ENCODE peak calls at places on chromosome 11, in four cellular contexts. A is lung, C is NCI-H1417, L is GM23248. N is an unnamed sample.
A peak's percentile ranks its signal among the peaks of the same experiment; 100 is the strongest.

GRCh38 chr11:46696212-46696558 is 4.2 kb downstream of the ARHGAP1 start:
- DNase-seq in A (no peak), C (no peak), L (no peak), N (no peak)

GRCh38 chr11:77602385-77603105 is 12.8 kb downstream of the AQP11 start:
- DNase-seq in A (no peak), C (no peak), L (peak; percentile 89), N (no peak)

GRCh38 chr11:33735426-33736147 is 636 bp downstream of the CD59 start:
- DNase-seq in A (peak; percentile 44), C (peak; percentile 57), L (peak; percentile 64), N (peak; percentile 56)

GRCh38 chr11:114821626-114822025 is 143.3 kb downstream of the NXPE2 start:
- DNase-seq in A (no peak), C (peak; percentile 38), L (peak; percentile 28), N (no peak)

GRCh38 chr11:95404370-95404769 is 173.4 kb upstream of the SESN3 start:
- DNase-seq in A (no peak), C (no peak), L (no peak), N (no peak)

GRCh38 chr11:58390551-58391063 is 16.1 kb downstream of the OR5B3 start:
- DNase-seq in A (no peak), C (no peak), L (no peak), N (no peak)

GRCh38 chr11:72807021-72807693 is 7.1 kb upstream of the ATG16L2 start:
- DNase-seq in A (no peak), C (no peak), L (no peak), N (no peak)

GRCh38 chr11:77083553-77084245 is 16.9 kb downstream of the CAPN5 start:
- DNase-seq in A (no peak), C (no peak), L (no peak), N (no peak)

GRCh38 chr11:104968365-104968855 is at the start of gene CASP4:
- DNase-seq in A (peak; percentile 45), C (peak; percentile 67), L (peak; percentile 81), N (no peak)

GRCh38 chr11:8813658-8814057 is 97.3 kb upstream of the AKIP1 start:
- DNase-seq in A (peak; percentile 84), C (peak; percentile 45), L (peak; percentile 90), N (peak; percentile 70)

GRCh38 chr11:3995949-3996554 is 98.5 kb upstream of the RRM1 start:
- DNase-seq in A (no peak), C (no peak), L (peak; percentile 81), N (no peak)

GRCh38 chr11:112558691-112559090 is 298.0 kb upstream of the PLET1 start:
- DNase-seq in A (no peak), C (no peak), L (no peak), N (no peak)

GRCh38 chr11:120603071-120603470 is 91.5 kb downstream of the GRIK4 start:
- DNase-seq in A (no peak), C (no peak), L (no peak), N (no peak)

GRCh38 chr11:933002-933820 is 7.5 kb downstream of the AP2A2 start:
- DNase-seq in A (no peak), C (no peak), L (peak; percentile 35), N (no peak)

GRCh38 chr11:117928818-117929567 is at the start of gene TMPRSS13:
- DNase-seq in A (peak; percentile 75), C (peak; percentile 16), L (no peak), N (no peak)

GRCh38 chr11:75673977-75674582 is 5.2 kb upstream of the MAP6 start:
- DNase-seq in A (no peak), C (no peak), L (peak; percentile 53), N (no peak)

GRCh38 chr11:44065851-44066731 is at the start of gene ACCS:
- DNase-seq in A (peak; percentile 93), C (peak; percentile 91), L (peak; percentile 97), N (peak; percentile 84)

GRCh38 chr11:84564180-84564866 is 1062.8 kb downstream of the DLG2 start:
- DNase-seq in A (no peak), C (peak; percentile 11), L (peak; percentile 65), N (no peak)

GRCh38 chr11:27806122-27806521 is 105.9 kb upstream of the BDNF start:
- DNase-seq in A (no peak), C (no peak), L (no peak), N (no peak)

GRCh38 chr11:65894034-65894591 is 3.6 kb downstream of the CCDC85B start:
- DNase-seq in A (no peak), C (no peak), L (no peak), N (no peak)

N was measured in GM12891.